ENCODE peak calls at places on chromosomes 12 and 14, in nine cellular contexts. J is GM12865; L is suprapubic skin; S is right atrium auricular region; A is brain microvascular endothelial cell; V is Panc1; K is CD8-positive, alpha-beta T cell; Z is mucosa of descending colon; Y is heart left ventricle. N is an unnamed sample.

GRCh38 chr14:79680087-79680486 is 531.2 kb downstream of the DIO2 start:
- DNase-seq in J (no peak), L (no peak), S (no peak), A (no peak), V (no peak), K (no peak), Z (no peak), Y (no peak), N (no peak)

GRCh38 chr12:105462841-105463240 is 132.3 kb downstream of the C12orf75 start:
- DNase-seq in J (no peak), L (no peak), S (no peak), A (peak; percentile 48), V (no peak), K (no peak), Z (no peak), Y (no peak), N (no peak)

GRCh38 chr12:76555226-76555767 is 4.3 kb downstream of the OSBPL8 start:
- DNase-seq in J (no peak), L (no peak), S (no peak), A (no peak), V (no peak), K (no peak), Z (no peak), Y (no peak), N (no peak)

GRCh38 chr12:127463237-127463636 is 803.7 kb upstream of the TMEM132C start:
- DNase-seq in J (no peak), L (no peak), S (no peak), A (no peak), V (no peak), K (no peak), Z (no peak), Y (no peak), N (no peak)

GRCh38 chr12:124523071-124523470 is 44.3 kb downstream of the NCOR2 start:
- DNase-seq in J (no peak), L (no peak), S (no peak), A (no peak), V (no peak), K (no peak), Z (no peak), Y (peak; percentile 26), N (no peak)

GRCh38 chr12:33427071-33427470 is 12.5 kb downstream of the SYT10 start:
- DNase-seq in J (peak; percentile 42), L (no peak), S (no peak), A (no peak), V (peak; percentile 10), K (no peak), Z (no peak), Y (no peak), N (no peak)

GRCh38 chr12:122096591-122097149 is 18.1 kb downstream of the MLXIP start:
- DNase-seq in J (no peak), L (no peak), S (no peak), A (no peak), V (no peak), K (no peak), Z (peak; percentile 60), Y (peak; percentile 43), N (no peak)

GRCh38 chr14:69625299-69626131 is 14.1 kb downstream of the SUSD6 start:
- DNase-seq in J (peak; percentile 95), L (no peak), S (peak; percentile 74), A (peak; percentile 64), V (no peak), K (peak; percentile 79), Z (peak; percentile 79), Y (peak; percentile 84), N (no peak)

GRCh38 chr14:53215101-53215500 is 62.0 kb upstream of the DDHD1 start:
- DNase-seq in J (no peak), L (no peak), S (no peak), A (no peak), V (no peak), K (no peak), Z (no peak), Y (no peak), N (no peak)

GRCh38 chr14:74394549-74394948 is 31.5 kb downstream of the SYNDIG1L start:
- DNase-seq in J (no peak), L (no peak), S (no peak), A (no peak), V (no peak), K (no peak), Z (no peak), Y (no peak), N (no peak)

GRCh38 chr12:128510527-128510926 is 243.6 kb downstream of the TMEM132C start:
- DNase-seq in J (no peak), L (no peak), S (no peak), A (no peak), V (no peak), K (no peak), Z (no peak), Y (no peak), N (no peak)

GRCh38 chr14:92728781-92729364 is 19.6 kb downstream of the LGMN start:
- DNase-seq in J (peak; percentile 82), L (no peak), S (no peak), A (peak; percentile 54), V (no peak), K (no peak), Z (no peak), Y (peak; percentile 51), N (no peak)

GRCh38 chr12:13088503-13088902 is 15.0 kb downstream of the GSG1 start:
- DNase-seq in J (no peak), L (no peak), S (no peak), A (no peak), V (no peak), K (no peak), Z (no peak), Y (no peak), N (no peak)

GRCh38 chr12:128940974-128941373 is 87.7 kb downstream of the GLT1D1 start:
- DNase-seq in J (no peak), L (no peak), S (no peak), A (no peak), V (no peak), K (no peak), Z (no peak), Y (no peak), N (no peak)

GRCh38 chr12:100123316-100124095 is 19.2 kb downstream of the BLTP3B start:
- DNase-seq in J (no peak), L (no peak), S (no peak), A (no peak), V (no peak), K (no peak), Z (no peak), Y (no peak), N (no peak)

GRCh38 chr12:123120452-123121166 is 30.3 kb downstream of the PITPNM2 start:
- DNase-seq in J (peak; percentile 37), L (no peak), S (no peak), A (no peak), V (no peak), K (peak; percentile 72), Z (no peak), Y (no peak), N (no peak)

GRCh38 chr12:52252728-52253328 is 19.8 kb downstream of the KRT7 start:
- DNase-seq in J (no peak), L (no peak), S (no peak), A (no peak), V (no peak), K (no peak), Z (no peak), Y (no peak), N (no peak)

GRCh38 chr14:77045570-77045890 is 17.0 kb upstream of the IRF2BPL start:
- DNase-seq in J (no peak), L (no peak), S (no peak), A (no peak), V (no peak), K (no peak), Z (no peak), Y (no peak), N (no peak)

GRCh38 chr12:97380440-97380839 is 82.2 kb upstream of the RMST start:
- DNase-seq in J (no peak), L (no peak), S (no peak), A (no peak), V (no peak), K (no peak), Z (no peak), Y (no peak), N (no peak)

GRCh38 chr14:76348898-76349297 is 27.0 kb upstream of the ESRRB start:
- DNase-seq in J (no peak), L (no peak), S (peak; percentile 68), A (peak; percentile 25), V (no peak), K (no peak), Z (no peak), Y (peak; percentile 79), N (no peak)

GRCh38 chr12:77224346-77224745 is 159.0 kb upstream of the E2F7 start:
- DNase-seq in J (no peak), L (no peak), S (no peak), A (no peak), V (no peak), K (no peak), Z (no peak), Y (no peak), N (no peak)

GRCh38 chr14:68552075-68552474 is 240.8 kb downstream of the ZFP36L1 start:
- DNase-seq in J (no peak), L (no peak), S (no peak), A (no peak), V (no peak), K (no peak), Z (no peak), Y (no peak), N (no peak)

GRCh38 chr14:21072102-21072501 is 2.0 kb downstream of the ARHGEF40 start:
- DNase-seq in J (no peak), L (no peak), S (peak; percentile 78), A (peak; percentile 70), V (no peak), K (no peak), Z (no peak), Y (peak; percentile 58), N (no peak)
- TF ChIP-seq CTCF in J (no peak), L (no peak), S (no peak), A (peak; percentile 41), V (no peak), K (no peak), Z (no peak), Y (no peak), N (no peak)

GRCh38 chr12:1662761-1663439 is 28.0 kb upstream of the ADIPOR2 start:
- DNase-seq in J (peak; percentile 75), L (no peak), S (no peak), A (no peak), V (no peak), K (no peak), Z (peak; percentile 82), Y (no peak), N (no peak)
- TF ChIP-seq CTCF in J (peak; percentile 68), L (peak; percentile 23), S (peak; percentile 41), A (peak; percentile 66), V (peak; percentile 77), K (no peak), Z (peak; percentile 62), Y (no peak), N (no peak)

DNA sequence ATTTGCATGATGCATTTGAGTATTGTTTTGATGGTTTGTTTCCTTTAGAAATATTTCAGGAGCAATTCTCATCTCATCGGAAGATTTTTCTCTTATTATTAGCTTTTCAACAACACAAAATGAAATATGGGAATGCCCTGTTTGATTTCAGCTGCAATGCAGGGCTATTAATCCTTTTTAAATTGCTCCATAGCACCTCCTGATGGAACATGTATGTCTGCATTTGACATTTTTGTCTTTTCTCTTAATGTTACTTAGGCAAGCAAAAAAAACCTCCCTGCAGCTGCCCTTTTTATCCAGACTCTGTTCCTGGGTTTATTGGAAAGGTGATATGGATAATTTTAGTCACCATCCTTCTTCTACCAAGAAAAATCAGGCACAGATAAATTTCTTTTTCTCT is 895.8 kb downstream of the RPS29 start:
- DNase-seq in J (no peak), L (no peak), S (no peak), A (no peak), V (no peak), K (no peak), Z (no peak), Y (no peak), N (no peak)
- TF ChIP-seq CTCF in J (no peak), L (no peak), S (no peak), A (peak; percentile 24), V (no peak), K (no peak), Z (no peak), Y (no peak), N (peak; percentile 22)

GRCh38 chr14:101583709-101584048 is 22.4 kb downstream of the DIO3 start:
- DNase-seq in J (no peak), L (no peak), S (no peak), A (no peak), V (no peak), K (no peak), Z (no peak), Y (no peak), N (no peak)
- TF ChIP-seq CTCF in J (no peak), L (no peak), S (no peak), A (no peak), V (no peak), K (no peak), Z (no peak), Y (no peak), N (no peak)